ENCODE peak calls at places on chromosomes 7 and 10, in four cellular contexts. One of them, this sample, is unnamed.

GRCh38 chr7:85535974-85536729 is 349.3 kb upstream of the SEMA3D start:
- DNase-seq in GM23248: no peak
- DNase-seq in RPMI7951: no peak
- DNase-seq in Peyer's patch: no peak
- DNase-seq in this sample: no peak

GRCh38 chr10:50641636-50642035 is 17.9 kb upstream of the SGMS1 start:
- DNase-seq in GM23248: peak
- DNase-seq in RPMI7951: peak
- DNase-seq in Peyer's patch: no peak
- DNase-seq in this sample: no peak

GRCh38 chr10:34615770-34616169 is 199.3 kb downstream of the PARD3 start:
- DNase-seq in GM23248: no peak
- DNase-seq in RPMI7951: no peak
- DNase-seq in Peyer's patch: no peak
- DNase-seq in this sample: no peak

GRCh38 chr10:1412531-1413189 is 324.7 kb downstream of the ADARB2 start:
- DNase-seq in GM23248: no peak
- DNase-seq in RPMI7951: no peak
- DNase-seq in Peyer's patch: peak
- DNase-seq in this sample: no peak

GRCh38 chr7:23468721-23469149 is 1.6 kb downstream of the IGF2BP3 start:
- DNase-seq in GM23248: no peak
- DNase-seq in RPMI7951: no peak
- DNase-seq in Peyer's patch: no peak
- DNase-seq in this sample: no peak

GRCh38 chr10:60955957-60956425 is 12.0 kb upstream of the RHOBTB1 start:
- DNase-seq in GM23248: peak
- DNase-seq in RPMI7951: no peak
- DNase-seq in Peyer's patch: no peak
- DNase-seq in this sample: peak

GRCh38 chr10:49135575-49136313 is 1.9 kb upstream of the FAM170B start:
- DNase-seq in GM23248: peak
- DNase-seq in RPMI7951: no peak
- DNase-seq in Peyer's patch: peak
- DNase-seq in this sample: no peak

GRCh38 chr10:21292763-21293517 is 232.5 kb downstream of the SKIDA1 start:
- DNase-seq in GM23248: peak
- DNase-seq in RPMI7951: peak
- DNase-seq in Peyer's patch: peak
- DNase-seq in this sample: peak

GRCh38 chr7:107312418-107312817 is 143.6 kb downstream of the HBP1 start:
- DNase-seq in GM23248: peak
- DNase-seq in RPMI7951: no peak
- DNase-seq in Peyer's patch: no peak
- DNase-seq in this sample: no peak

This sample was measured in A172.